ENCODE peak calls at places on chromosome 17, in ten cellular contexts. J is naive thymus-derived CD4-positive, alpha-beta T cell; B is Kasumi-1; I is C1 segment of cervical spinal cord; Z is BE2C; E is COR-L47; N is pulmonary artery endothelial cell; W is T1000; G is MG63; A is H1. L is an unnamed sample.
A peak's percentile ranks its signal among the peaks of the same experiment; 100 is the strongest.

GRCh38 chr17:79842656-79843474 is 3.6 kb upstream of the CBX4 start:
- DNase-seq in B (peak; percentile 25), A (no peak), J (peak; percentile 30), E (no peak), W (no peak), Z (no peak), I (no peak), G (no peak), N (no peak), L (no peak)

GRCh38 chr17:2050246-2050866 is 4.5 kb upstream of the HIC1 start:
- DNase-seq in B (no peak), E (peak; percentile 40), A (no peak), I (peak; percentile 56), Z (peak; percentile 52), W (peak; percentile 77), N (no peak), J (peak; percentile 70), G (peak; percentile 49), L (no peak)

GRCh38 chr17:57594767-57595166 is 150.3 kb downstream of the CCDC182 start:
- DNase-seq in N (no peak), E (no peak), W (no peak), J (no peak), Z (no peak), B (no peak), A (no peak), G (no peak), I (no peak), L (no peak)

GRCh38 chr17:61411114-61411943 is 11.7 kb downstream of the TBX2 start:
- DNase-seq in I (no peak), Z (peak; percentile 85), W (peak; percentile 96), J (peak; percentile 38), A (no peak), N (no peak), E (no peak), B (peak; percentile 41), G (peak; percentile 81), L (peak; percentile 17)

GRCh38 chr17:49739662-49740271 is 24.2 kb downstream of the FAM117A start:
- DNase-seq in B (peak; percentile 78), I (peak; percentile 46), J (peak; percentile 94), Z (peak; percentile 96), G (no peak), N (no peak), W (no peak), A (no peak), E (peak; percentile 89), L (peak; percentile 94)

GRCh38 chr17:70857351-70857750 is 688.0 kb downstream of the KCNJ2 start:
- DNase-seq in N (no peak), G (no peak), E (no peak), J (no peak), W (no peak), Z (no peak), B (no peak), I (no peak), A (no peak), L (no peak)

GRCh38 chr17:9009737-9010136 is 11.6 kb upstream of the NTN1 start:
- DNase-seq in Z (no peak), J (no peak), G (no peak), B (no peak), A (no peak), N (no peak), E (no peak), I (no peak), W (no peak), L (no peak)

GRCh38 chr17:56222255-56222654 is 69.0 kb downstream of the ANKFN1 start:
- DNase-seq in E (no peak), B (no peak), W (no peak), J (no peak), N (no peak), A (no peak), Z (no peak), G (no peak), I (no peak), L (no peak)

GRCh38 chr17:38464723-38465419 is 36.6 kb downstream of the ARHGAP23 start:
- DNase-seq in N (peak; percentile 63), J (no peak), G (peak; percentile 98), A (no peak), E (peak; percentile 52), I (peak; percentile 82), Z (peak; percentile 83), W (peak; percentile 82), B (no peak), L (peak; percentile 65)

GRCh38 chr17:44971776-44972483 is 3.8 kb upstream of the C1QL1 start:
- DNase-seq in E (no peak), J (no peak), B (no peak), Z (no peak), G (peak; percentile 59), I (no peak), N (no peak), A (no peak), W (no peak), L (no peak)

GRCh38 chr17:68424861-68425260 is 32.4 kb downstream of the WIPI1 start:
- DNase-seq in W (no peak), E (peak; percentile 37), A (no peak), B (no peak), G (no peak), Z (no peak), J (no peak), I (no peak), N (no peak), L (no peak)

GRCh38 chr17:44775838-44776621 is 17.2 kb downstream of the ADAM11 start:
- DNase-seq in A (no peak), I (no peak), Z (no peak), J (no peak), B (no peak), N (no peak), W (no peak), E (peak; percentile 47), G (no peak), L (no peak)

GRCh38 chr17:42667088-42667951 is 8.2 kb downstream of the TUBG2 start:
- DNase-seq in G (peak; percentile 98), W (peak; percentile 86), B (no peak), Z (peak; percentile 70), N (no peak), E (no peak), J (no peak), I (no peak), A (no peak), L (peak; percentile 61)

GRCh38 chr17:2253362-2253761 is 50.2 kb downstream of the SMG6 start:
- DNase-seq in B (no peak), G (no peak), N (no peak), J (no peak), Z (no peak), A (no peak), E (no peak), W (no peak), I (no peak), L (no peak)

GRCh38 chr17:77602062-77602746 is 356.3 kb upstream of the TNRC6C start:
- DNase-seq in J (no peak), I (peak; percentile 97), N (no peak), G (peak; percentile 33), E (no peak), W (no peak), A (no peak), B (no peak), Z (no peak), L (no peak)

GRCh38 chr17:6556121-6557039 is at the start of gene PITPNM3:
- DNase-seq in Z (no peak), E (no peak), A (no peak), N (no peak), J (no peak), I (no peak), G (no peak), B (no peak), W (no peak), L (no peak)

GRCh38 chr17:28698253-28698941 is 13.3 kb downstream of the PROCA1 start:
- DNase-seq in G (no peak), B (no peak), A (no peak), J (no peak), I (no peak), N (no peak), E (no peak), W (no peak), Z (no peak), L (no peak)

GRCh38 chr17:39213852-39214251 is 11.9 kb downstream of the STAC2 start:
- DNase-seq in A (no peak), Z (no peak), I (no peak), G (peak; percentile 75), B (no peak), N (no peak), E (no peak), W (no peak), J (no peak), L (peak; percentile 14)

GRCh38 chr17:74797824-74798223 is 21.7 kb upstream of the NAT9 start:
- DNase-seq in J (no peak), N (no peak), W (no peak), B (no peak), I (no peak), A (no peak), Z (no peak), G (no peak), E (no peak), L (no peak)

GRCh38 chr17:27544350-27545131 is 86.4 kb upstream of the LGALS9 start:
- DNase-seq in W (peak; percentile 76), G (no peak), E (no peak), A (no peak), B (peak; percentile 40), N (no peak), J (no peak), Z (no peak), I (no peak), L (no peak)

GRCh38 chr17:1820518-1821252 is 9.0 kb downstream of the SMYD4 start:
- DNase-seq in E (no peak), G (no peak), I (no peak), J (no peak), A (no peak), B (no peak), N (no peak), W (no peak), Z (no peak), L (no peak)

GRCh38 chr17:41008811-41009210 is at the start of gene KRTAP3-1:
- DNase-seq in A (no peak), I (peak; percentile 19), B (no peak), G (no peak), W (no peak), Z (no peak), J (no peak), E (no peak), N (no peak), L (no peak)

GRCh38 chr17:56785396-56785795 is 48.3 kb downstream of the C17orf67 start:
- DNase-seq in N (no peak), B (no peak), I (peak; percentile 37), A (no peak), J (no peak), Z (no peak), W (no peak), E (no peak), G (no peak), L (peak; percentile 78)

GRCh38 chr17:12667299-12667958 is 1.7 kb downstream of the MYOCD start:
- DNase-seq in N (no peak), G (no peak), W (peak; percentile 36), I (no peak), B (no peak), E (no peak), A (peak; percentile 19), J (no peak), Z (no peak), L (peak; percentile 32)

GRCh38 chr17:48717367-48718161 is 4.8 kb downstream of the PRAC1 start:
- DNase-seq in W (no peak), A (no peak), J (no peak), N (no peak), B (no peak), Z (no peak), E (no peak), I (no peak), G (no peak), L (no peak)

GRCh38 chr17:32523017-32523680 is 36.4 kb downstream of the CDK5R1 start:
- DNase-seq in N (no peak), G (no peak), Z (no peak), B (no peak), I (no peak), J (no peak), E (no peak), A (no peak), W (no peak), L (no peak)

GRCh38 chr17:76442341-76443338 is 10.3 kb downstream of the UBE2O start:
- DNase-seq in A (no peak), W (no peak), E (no peak), Z (no peak), G (no peak), I (no peak), N (no peak), J (no peak), B (peak; percentile 21), L (no peak)

GRCh38 chr17:37461668-37462067 is 28.0 kb upstream of the DUSP14 start:
- DNase-seq in A (no peak), J (no peak), I (no peak), E (no peak), B (no peak), W (no peak), G (no peak), Z (no peak), N (no peak), L (peak; percentile 11)